ENCODE peak calls at places on chromosome 3, in eight cellular contexts. E is lower leg skin, C is A549, B is colonic mucosa, F is body of pancreas, O is fibroblast of mammary gland, A is foreskin fibroblast, L is nephron progenitor cell. H is an unnamed sample.

GRCh38 chr3:377158-377561 is 180.6 kb downstream of the CHL1 start:
- DNase-seq in B (no peak), E (no peak), C (peak; percentile 4), O (peak; percentile 62), A (no peak), F (no peak), L (peak; percentile 8), H (no peak)

GRCh38 chr3:129343643-129344360 is 65.1 kb downstream of the HMCES start:
- DNase-seq in E (no peak), A (peak; percentile 18), F (peak; percentile 49), O (peak; percentile 21), B (peak; percentile 32), C (peak; percentile 44), L (peak; percentile 60), H (no peak)

GRCh38 chr3:139288266-139288821 is 55.5 kb upstream of the MRPS22 start:
- DNase-seq in C (no peak), B (no peak), A (peak; percentile 57), O (no peak), F (peak; percentile 59), L (no peak), E (no peak), H (no peak)

GRCh38 chr3:103712320-103713008 is 1277.6 kb downstream of the ZPLD1 start:
- DNase-seq in L (no peak), A (no peak), C (no peak), O (peak; percentile 2), E (no peak), F (no peak), B (no peak), H (no peak)

GRCh38 chr3:42387802-42388651 is 22.4 kb downstream of the LYZL4 start:
- DNase-seq in E (no peak), O (peak; percentile 26), F (no peak), B (no peak), A (no peak), L (no peak), C (no peak), H (no peak)

GRCh38 chr3:87706176-87706575 is 352.6 kb downstream of the CGGBP1 start:
- DNase-seq in F (no peak), A (peak; percentile 1), E (no peak), B (no peak), C (no peak), L (no peak), O (no peak), H (no peak)

GRCh38 chr3:42148982-42149432 is 57.9 kb downstream of the TRAK1 start:
- DNase-seq in E (no peak), L (peak; percentile 74), O (peak; percentile 92), C (no peak), F (no peak), A (peak; percentile 80), B (peak; percentile 39), H (no peak)

GRCh38 chr3:40249168-40249567 is 60.3 kb upstream of the EIF1B start:
- DNase-seq in C (no peak), L (no peak), F (no peak), B (no peak), O (no peak), A (no peak), E (no peak), H (no peak)

GRCh38 chr3:187340572-187340971 is 27.6 kb upstream of the RTP4 start:
- DNase-seq in A (no peak), B (no peak), C (no peak), F (no peak), L (no peak), O (no peak), E (no peak), H (no peak)

GRCh38 chr3:69218079-69218478 is 95.7 kb upstream of the LMOD3 start:
- DNase-seq in C (no peak), A (no peak), O (no peak), F (no peak), B (no peak), E (no peak), L (no peak), H (no peak)

GRCh38 chr3:46395210-46395661 is 11.6 kb downstream of the CCR5AS start:
- DNase-seq in O (no peak), E (peak; percentile 66), L (no peak), A (no peak), F (no peak), B (no peak), C (no peak), H (no peak)

GRCh38 chr3:149726716-149727407 is 25.4 kb downstream of the COMMD2 start:
- DNase-seq in L (no peak), A (no peak), O (peak; percentile 28), E (no peak), B (no peak), F (no peak), C (no peak), H (no peak)

DNA sequence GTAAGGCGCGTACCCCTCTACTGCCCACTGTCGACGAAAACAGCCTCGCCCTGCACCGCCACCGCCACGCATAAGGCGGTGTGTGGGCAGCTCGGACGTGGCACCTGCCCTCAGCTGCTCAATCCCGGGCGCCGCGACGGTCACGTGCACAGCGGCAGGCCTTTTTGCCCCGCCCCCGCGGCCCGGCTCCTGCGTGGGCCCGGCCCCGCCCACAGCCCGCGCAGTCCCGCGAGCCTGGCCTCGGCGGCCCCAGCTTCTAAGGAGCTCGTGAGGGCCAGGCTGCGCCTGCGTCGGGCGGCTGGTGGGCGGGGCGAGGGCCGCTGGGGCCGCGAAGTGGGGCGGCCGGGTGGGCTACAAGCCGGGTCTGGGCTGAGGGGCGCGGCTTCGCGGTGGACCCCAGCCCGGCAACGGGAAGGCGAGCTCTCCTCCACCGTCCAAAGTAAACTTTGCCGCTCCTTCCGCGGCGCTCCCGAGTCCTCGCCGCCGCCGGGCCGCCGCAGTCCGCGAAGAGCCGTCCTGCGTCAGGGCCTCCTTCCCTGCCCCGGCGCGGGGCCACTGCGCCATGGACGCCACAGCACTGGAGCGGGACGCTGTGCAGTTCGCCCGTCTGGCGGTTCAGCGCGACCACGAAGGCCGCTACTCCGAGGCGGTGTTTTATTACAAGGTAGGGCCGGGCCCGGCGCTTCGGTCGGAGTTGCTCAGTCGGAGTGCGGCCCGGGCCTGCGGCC is at the start of gene CAPN7:
- DNase-seq in F (peak; percentile 96), O (peak; percentile 86), E (peak; percentile 98), L (peak; percentile 97), A (peak; percentile 94), B (peak; percentile 94), C (peak; percentile 87), H (peak; percentile 65)
- TF ChIP-seq CTCF in F (peak; percentile 66), O (peak; percentile 12), E (no peak), L (no peak), A (peak; percentile 47), B (no peak), C (peak; percentile 30), H (peak; percentile 34)

GRCh38 chr3:47407896-47408838 is 27.3 kb downstream of the PTPN23 start:
- DNase-seq in B (no peak), A (no peak), L (no peak), O (no peak), E (no peak), F (no peak), C (no peak), H (no peak)

GRCh38 chr3:47405820-47406761 is 25.3 kb downstream of the PTPN23 start:
- DNase-seq in A (no peak), E (peak; percentile 92), F (no peak), O (no peak), C (no peak), L (no peak), B (no peak), H (peak; percentile 8)

GRCh38 chr3:47406762-47407149 is 25.9 kb downstream of the PTPN23 start:
- DNase-seq in B (no peak), E (peak; percentile 85), C (no peak), O (no peak), F (no peak), A (no peak), L (no peak), H (no peak)

GRCh38 chr3:47404955-47405790 is 24.4 kb downstream of the PTPN23 start:
- DNase-seq in A (no peak), C (no peak), F (no peak), L (no peak), O (peak; percentile 19), E (no peak), B (no peak), H (no peak)

DNA sequence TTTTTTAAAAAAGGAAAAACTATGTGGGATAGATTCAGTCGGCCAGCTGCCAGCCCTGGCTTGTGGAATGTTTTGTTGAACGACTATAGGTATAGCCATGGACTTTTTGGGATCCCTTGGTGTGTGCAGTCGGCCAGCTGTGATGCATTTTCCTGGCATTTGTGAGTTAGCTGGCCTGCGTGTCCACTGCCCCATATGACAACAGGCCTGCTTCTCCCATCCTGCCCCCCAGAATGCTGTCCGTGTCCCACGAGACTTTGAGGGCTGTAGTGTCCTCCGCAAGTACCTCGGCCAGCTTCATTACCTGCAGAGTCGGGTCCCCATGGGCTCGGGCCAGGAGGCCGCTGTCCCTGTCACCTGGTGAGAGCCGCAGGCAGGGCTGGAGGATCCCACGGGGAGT is 23.6 kb downstream of the PTPN23 start:
- DNase-seq in L (no peak), C (no peak), F (no peak), O (no peak), E (no peak), B (no peak), A (no peak), H (no peak)
- TF ChIP-seq CTCF in L (no peak), C (no peak), F (no peak), O (no peak), E (no peak), B (no peak), A (no peak), H (no peak)

GRCh38 chr3:33663042-33663441 is 55.0 kb downstream of the CLASP2 start:
- DNase-seq in C (no peak), L (no peak), B (no peak), F (no peak), A (no peak), E (no peak), O (no peak), H (no peak)

GRCh38 chr3:33665294-33665693 is 52.8 kb downstream of the CLASP2 start:
- DNase-seq in E (no peak), C (no peak), O (peak; percentile 52), B (no peak), F (no peak), L (no peak), A (peak; percentile 27), H (no peak)

GRCh38 chr3:33668618-33669017 is 49.4 kb downstream of the CLASP2 start:
- DNase-seq in E (no peak), C (no peak), O (no peak), A (no peak), F (no peak), B (no peak), L (no peak), H (no peak)

GRCh38 chr3:33660035-33660434 is 58.0 kb downstream of the CLASP2 start:
- DNase-seq in E (no peak), O (no peak), A (no peak), F (no peak), L (no peak), B (no peak), C (no peak), H (no peak)

DNA sequence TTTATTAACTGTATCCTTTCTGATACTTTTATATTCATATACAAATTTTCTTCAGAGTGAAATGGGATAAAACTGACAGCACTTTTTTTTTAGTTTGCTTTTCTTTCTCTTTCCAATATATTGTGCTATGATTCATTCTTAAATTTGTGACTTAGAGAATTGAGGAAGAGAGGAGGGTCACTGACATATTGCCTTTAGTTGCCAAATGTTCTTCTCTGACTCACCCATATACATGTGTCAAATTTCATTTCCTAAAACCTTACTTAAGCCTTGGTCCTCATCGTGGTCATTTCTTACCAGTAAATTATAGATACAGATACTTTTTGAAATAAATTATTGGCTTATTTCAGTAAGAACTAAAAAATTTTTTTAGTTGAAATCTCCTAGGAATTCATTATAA is 53.9 kb downstream of the CLASP2 start:
- DNase-seq in F (no peak), A (peak; percentile 79), O (peak; percentile 95), B (no peak), E (no peak), L (no peak), C (no peak), H (no peak)
- TF ChIP-seq CTCF in F (no peak), A (no peak), O (no peak), B (no peak), E (no peak), L (no peak), C (no peak), H (no peak)

GRCh38 chr3:155739154-155739553 is 5.7 kb downstream of the PLCH1 start:
- DNase-seq in L (no peak), O (peak; percentile 12), E (no peak), A (no peak), F (no peak), B (no peak), C (no peak), H (no peak)
- TF ChIP-seq CTCF in L (no peak), O (no peak), E (no peak), A (no peak), F (no peak), B (no peak), C (peak; percentile 37), H (no peak)

H was measured in D721Med.